ENCODE peak calls at places on chromosomes 4 and X, in four cellular contexts. O, S, D and Z are unnamed samples.
A peak's percentile ranks its signal among the peaks of the same experiment; 100 is the strongest.

GRCh38 chr4:41360911-41361830 is 104.4 kb downstream of the UCHL1 start:
- DNase-seq in O (peak; percentile 73), S (no peak), D (no peak), Z (no peak)

GRCh38 chr4:172850838-172851237 is 317.8 kb upstream of the GALNT7 start:
- DNase-seq in O (no peak), S (no peak), D (no peak), Z (no peak)

GRCh38 chrX:427812-428725 is 41.4 kb upstream of the PPP2R3B start:
- DNase-seq in O (peak; percentile 77), S (no peak), D (peak; percentile 19), Z (no peak)

GRCh38 chrX:103805860-103806259 is 26.2 kb downstream of the RAB9B start:
- DNase-seq in O (no peak), S (no peak), D (peak; percentile 59), Z (no peak)

GRCh38 chrX:13742397-13743176 is 8.0 kb downstream of the OFD1 start:
- DNase-seq in O (no peak), S (peak; percentile 91), D (peak; percentile 21), Z (no peak)

GRCh38 chr4:118034061-118034785 is at the start of gene NDST3:
- DNase-seq in O (peak; percentile 64), S (no peak), D (peak; percentile 32), Z (peak; percentile 57)

GRCh38 chrX:17634542-17635207 is 102.6 kb upstream of the SCML1 start:
- DNase-seq in O (no peak), S (no peak), D (no peak), Z (no peak)

GRCh38 chrX:38313190-38313589 is 14.1 kb downstream of the RPGR start:
- DNase-seq in O (no peak), S (no peak), D (no peak), Z (no peak)

GRCh38 chr4:27056281-27056680 is 195.6 kb downstream of the STIM2 start:
- DNase-seq in O (no peak), S (no peak), D (no peak), Z (no peak)

GRCh38 chr4:128255906-128256305 is 31.7 kb downstream of the PGRMC2 start:
- DNase-seq in O (no peak), S (no peak), D (no peak), Z (no peak)

DNA sequence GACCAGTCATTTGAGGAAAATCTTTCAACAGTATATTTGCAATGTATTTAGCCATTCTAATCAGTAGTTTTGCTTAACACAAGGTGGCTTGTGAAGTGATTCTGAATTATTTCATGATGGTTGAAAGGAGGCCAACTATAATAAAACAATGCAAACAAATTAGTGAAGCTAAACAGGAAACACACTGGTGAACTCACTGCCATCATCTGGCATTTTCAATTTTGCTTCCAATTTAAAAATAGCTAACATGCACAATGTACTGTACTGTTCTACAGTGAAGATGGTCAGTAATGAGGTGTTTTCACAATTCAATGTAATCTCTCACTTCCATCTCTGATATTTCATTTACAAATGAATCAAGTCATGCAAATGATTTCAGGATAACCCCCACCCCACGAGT is 31.1 kb downstream of the PGRMC2 start:
- DNase-seq in O (no peak), S (no peak), D (no peak), Z (no peak)
- H3K4me3 ChIP-seq in O (no peak overlapping the region), S (no peak overlapping the region), D (no peak overlapping the region), Z (no peak overlapping the region)

DNA sequence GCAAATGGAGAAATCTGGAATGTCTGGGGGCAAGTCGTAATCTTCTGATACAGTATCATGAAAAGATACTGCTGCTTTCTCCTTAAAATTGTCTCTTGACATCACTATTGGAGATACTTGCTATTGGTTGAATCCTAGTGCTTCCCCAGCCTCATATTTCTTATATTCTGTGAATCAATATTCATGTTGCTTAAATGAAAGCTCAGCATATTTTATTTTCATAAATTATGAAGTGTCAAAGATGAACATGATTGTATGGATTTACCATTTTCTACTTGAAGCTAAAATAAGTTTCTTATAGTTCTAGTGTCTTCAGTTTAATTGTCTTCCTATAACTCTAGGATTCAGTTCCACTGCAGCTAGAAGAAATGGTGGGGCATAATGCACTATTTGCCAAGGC is 29.6 kb upstream of the MBNL3 start:
- DNase-seq in O (no peak), S (no peak), D (no peak), Z (no peak)
- TF ChIP-seq SUZ12 in O (no peak), S (no peak), D (no peak), Z (no peak)

GRCh38 chrX:43566170-43566569 is 89.9 kb upstream of the MAOA start:
- DNase-seq in O (no peak), S (no peak), D (no peak), Z (no peak)
- H3K4me3 ChIP-seq in O (no peak overlapping the region), S (no peak overlapping the region), D (no peak overlapping the region), Z (no peak overlapping the region)

GRCh38 chr4:83093060-83093640 is 21.4 kb downstream of the PLAC8 start:
- DNase-seq in O (no peak), S (no peak), D (no peak), Z (no peak)

DNA sequence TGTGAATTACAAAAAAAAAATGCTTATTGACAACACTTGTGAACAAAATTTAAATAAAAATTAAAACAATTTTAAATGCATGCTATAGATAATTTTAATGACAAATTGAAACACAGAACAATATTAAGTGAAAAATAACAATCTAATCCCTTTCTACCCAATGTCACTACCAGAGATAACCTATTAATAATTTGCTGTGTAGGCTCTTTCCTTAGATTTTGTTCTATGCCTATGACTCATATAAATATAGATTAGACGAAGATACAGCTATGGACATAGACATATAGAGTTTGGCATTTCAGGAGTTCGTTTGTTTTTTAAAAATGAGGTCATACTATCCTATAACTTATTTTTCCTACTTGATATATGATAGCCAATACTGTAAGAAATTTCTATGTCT is 18.1 kb downstream of the PLAC8 start:
- DNase-seq in O (no peak), S (no peak), D (no peak), Z (no peak)
- TF ChIP-seq SUZ12 in O (no peak), S (no peak), D (no peak), Z (no peak)

GRCh38 chr4:180058731-180059215 is 2184.4 kb upstream of the TENM3 start:
- DNase-seq in O (peak; percentile 81), S (no peak), D (no peak), Z (peak; percentile 22)
- H3K4me3 ChIP-seq in O (peak overlapping the region; percentile 85), S (peak overlapping the region; percentile 55), D (peak overlapping the region; percentile 40), Z (peak overlapping the region; percentile 69)

GRCh38 chr4:38013461-38014366 is 53.5 kb downstream of the PTTG2 start:
- DNase-seq in O (no peak), S (no peak), D (no peak), Z (no peak)
- TF ChIP-seq SUZ12 in O (no peak), S (no peak), D (no peak), Z (no peak)